ENCODE peak calls at places on chromosomes 4 and X, in ten cellular contexts. T is thyroid gland; W is sigmoid colon; M is psoas muscle; F is activated CD8-positive, alpha-beta T cell treated with anti-CD3 and anti-CD28 coated beads for 36 hours; C is progenitor cell of endocrine pancreas; X is GM10248; A is mucosa of descending colon; D is neural progenitor cell; K is BJ. S is an unnamed sample.

GRCh38 chrX:20514358-20514757 is 247.6 kb upstream of the RPS6KA3 start:
- DNase-seq in T (no peak), W (no peak), M (no peak), F (peak), C (no peak), X (no peak), A (no peak), D (no peak), K (no peak), S (no peak)

GRCh38 chr4:41957634-41958033 is 22.4 kb downstream of the TMEM33 start:
- DNase-seq in T (no peak), W (no peak), M (no peak), F (peak), C (no peak), X (peak), A (no peak), D (peak), K (no peak), S (peak)

GRCh38 chrX:129980043-129980442 is 2.4 kb upstream of the BCORL1 start:
- DNase-seq in T (peak), W (peak), M (peak), F (peak), C (peak), X (peak), A (peak), D (peak), K (no peak), S (peak)

GRCh38 chr4:76947369-76947768 is 2.2 kb upstream of the SEPTIN11 start:
- DNase-seq in T (no peak), W (no peak), M (no peak), F (no peak), C (no peak), X (no peak), A (no peak), D (no peak), K (no peak), S (no peak)

GRCh38 chr4:139595989-139596679 is 40.1 kb upstream of the SETD7 start:
- DNase-seq in T (no peak), W (peak), M (peak), F (no peak), C (no peak), X (no peak), A (no peak), D (no peak), K (no peak), S (no peak)

GRCh38 chrX:129659861-129660260 is 5.1 kb upstream of the APLN start:
- DNase-seq in T (no peak), W (no peak), M (no peak), F (no peak), C (no peak), X (no peak), A (no peak), D (no peak), K (no peak), S (no peak)

GRCh38 chr4:167629272-167629671 is 395.0 kb upstream of the SPOCK3 start:
- DNase-seq in T (no peak), W (no peak), M (no peak), F (no peak), C (no peak), X (no peak), A (no peak), D (no peak), K (no peak), S (no peak)

GRCh38 chrX:40244980-40245379 is 147.2 kb upstream of the BCOR start:
- DNase-seq in T (no peak), W (no peak), M (no peak), F (peak), C (no peak), X (no peak), A (no peak), D (peak), K (no peak), S (no peak)

GRCh38 chrX:117860517-117860916 is 256.1 kb downstream of the KLHL13 start:
- DNase-seq in T (no peak), W (no peak), M (no peak), F (no peak), C (no peak), X (no peak), A (no peak), D (no peak), K (no peak), S (no peak)

GRCh38 chr4:95910749-95911148 is 70.9 kb downstream of the PDHA2 start:
- DNase-seq in T (no peak), W (no peak), M (no peak), F (no peak), C (no peak), X (no peak), A (no peak), D (no peak), K (no peak), S (no peak)

GRCh38 chrX:154321624-154322023 is 26.0 kb downstream of the TKTL1 start:
- DNase-seq in T (no peak), W (no peak), M (no peak), F (peak), C (no peak), X (no peak), A (no peak), D (no peak), K (no peak), S (no peak)

GRCh38 chrX:125378205-125378604 is 58.5 kb downstream of the TEX13C start:
- DNase-seq in T (no peak), W (no peak), M (no peak), F (no peak), C (no peak), X (no peak), A (no peak), D (no peak), K (no peak), S (no peak)

GRCh38 chrX:13151806-13152510 is 107.5 kb upstream of the FAM9C start:
- DNase-seq in T (no peak), W (no peak), M (no peak), F (peak), C (no peak), X (no peak), A (no peak), D (no peak), K (no peak), S (no peak)

GRCh38 chrX:153521034-153521433 is 3.6 kb downstream of the ATP2B3 start:
- DNase-seq in T (peak), W (no peak), M (no peak), F (no peak), C (no peak), X (no peak), A (no peak), D (no peak), K (no peak), S (no peak)

GRCh38 chr4:78056265-78057129 is 626 bp upstream of the FRAS1 start:
- DNase-seq in T (peak), W (peak), M (peak), F (peak), C (peak), X (peak), A (peak), D (peak), K (peak), S (peak)
- TF ChIP-seq CTCF in T (peak), W (no peak), M (no peak), F (no peak), C (peak), X (no peak), A (no peak), D (peak), K (peak), S (no peak)

GRCh38 chr4:105496899-105497298 is 23.0 kb upstream of the PPA2 start:
- DNase-seq in T (no peak), W (no peak), M (no peak), F (no peak), C (no peak), X (no peak), A (peak), D (peak), K (no peak), S (no peak)
- TF ChIP-seq CTCF in T (peak), W (no peak), M (no peak), F (no peak), C (no peak), X (peak), A (no peak), D (peak), K (no peak), S (peak)

GRCh38 chr4:188242041-188242440 is 102.8 kb downstream of the TRIML1 start:
- DNase-seq in T (no peak), W (no peak), M (no peak), F (no peak), C (no peak), X (no peak), A (no peak), D (no peak), K (no peak), S (no peak)

GRCh38 chr4:188245651-188246050 is 106.4 kb downstream of the TRIML1 start:
- DNase-seq in T (no peak), W (no peak), M (no peak), F (no peak), C (no peak), X (no peak), A (no peak), D (peak), K (no peak), S (no peak)

GRCh38 chr4:188246488-188246887 is 107.2 kb downstream of the TRIML1 start:
- DNase-seq in T (no peak), W (no peak), M (no peak), F (no peak), C (no peak), X (no peak), A (no peak), D (peak), K (no peak), S (no peak)
- TF ChIP-seq CTCF in T (no peak), W (no peak), M (no peak), F (no peak), C (peak), X (no peak), A (no peak), D (peak), K (no peak), S (no peak)

GRCh38 chrX:66004928-66005831 is 34.7 kb downstream of the VSIG4 start:
- DNase-seq in T (no peak), W (no peak), M (no peak), F (no peak), C (no peak), X (no peak), A (no peak), D (no peak), K (no peak), S (no peak)
- TF ChIP-seq CTCF in T (no peak), W (no peak), M (no peak), F (no peak), C (no peak), X (no peak), A (no peak), D (no peak), K (no peak), S (no peak)

GRCh38 chr4:164716901-164717300 is 37.0 kb upstream of the SMIM31 start:
- DNase-seq in T (no peak), W (no peak), M (no peak), F (no peak), C (no peak), X (no peak), A (peak), D (peak), K (no peak), S (no peak)
- TF ChIP-seq CTCF in T (no peak), W (no peak), M (no peak), F (no peak), C (peak), X (no peak), A (peak), D (peak), K (no peak), S (peak)

GRCh38 chrX:24657671-24658410 is 10.7 kb upstream of the PCYT1B start:
- DNase-seq in T (no peak), W (no peak), M (no peak), F (no peak), C (no peak), X (no peak), A (no peak), D (no peak), K (no peak), S (no peak)
- TF ChIP-seq CTCF in T (no peak), W (no peak), M (no peak), F (no peak), C (no peak), X (no peak), A (no peak), D (no peak), K (no peak), S (no peak)

GRCh38 chrX:17065100-17065499 is 118.6 kb downstream of the REPS2 start:
- DNase-seq in T (no peak), W (no peak), M (no peak), F (no peak), C (no peak), X (no peak), A (no peak), D (no peak), K (no peak), S (no peak)
- TF ChIP-seq CTCF in T (no peak), W (no peak), M (no peak), F (no peak), C (no peak), X (no peak), A (no peak), D (no peak), K (no peak), S (no peak)

DNA sequence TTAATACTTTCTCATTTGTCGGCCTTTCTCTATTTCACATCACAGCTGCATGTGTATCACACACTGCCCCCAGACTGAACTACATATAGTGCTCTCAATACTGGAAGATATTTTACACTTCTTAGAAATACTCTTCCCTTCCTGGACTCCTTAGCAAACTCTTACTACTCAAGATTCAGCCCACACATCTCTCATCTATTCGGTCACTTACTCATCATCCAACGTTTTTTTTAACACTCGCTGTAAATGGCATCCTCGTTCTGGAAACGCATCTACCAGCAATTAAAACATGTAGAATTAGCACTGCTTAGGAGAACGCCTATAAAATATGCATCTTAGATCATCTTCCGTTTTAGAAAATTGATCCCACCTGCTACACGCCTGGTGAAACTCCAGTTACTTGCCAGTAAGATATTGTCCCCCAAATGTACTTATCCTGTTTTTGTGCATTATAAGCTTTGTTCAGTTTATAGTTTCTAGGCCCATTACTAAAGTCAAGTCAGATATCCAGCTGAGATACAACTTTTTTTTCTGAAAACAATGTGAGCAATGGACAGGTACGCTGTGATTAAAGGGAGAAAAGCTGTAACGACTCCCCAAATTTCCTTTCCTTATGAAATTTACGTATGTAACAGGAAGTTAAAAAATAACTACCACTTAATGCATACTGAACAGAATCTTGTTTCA is 1.0 kb downstream of the LRP2BP start:
- DNase-seq in T (no peak), W (no peak), M (no peak), F (peak), C (no peak), X (no peak), A (no peak), D (no peak), K (no peak), S (no peak)
- TF ChIP-seq CTCF in T (no peak), W (no peak), M (no peak), F (no peak), C (no peak), X (no peak), A (no peak), D (no peak), K (no peak), S (no peak)

DNA sequence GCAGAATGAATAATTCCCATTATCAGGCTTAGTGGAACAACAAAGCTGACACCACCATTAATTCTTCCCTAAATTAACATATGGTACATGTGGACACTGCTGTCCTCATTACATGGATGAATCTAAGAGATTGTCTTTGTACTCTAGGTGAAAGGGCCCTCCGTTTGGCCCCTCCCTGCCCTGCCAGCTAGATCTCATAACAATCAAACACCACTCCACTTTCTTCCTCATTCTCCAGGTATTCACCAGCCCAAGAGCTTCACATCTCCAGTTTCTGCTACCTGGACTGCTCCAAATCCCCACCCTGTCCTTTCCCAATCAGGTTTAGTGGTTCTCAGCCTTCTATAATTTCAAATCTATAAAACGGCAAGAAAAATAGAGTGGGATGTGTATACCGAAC is 3.8 kb downstream of the HSD17B11 start:
- DNase-seq in T (no peak), W (no peak), M (no peak), F (no peak), C (no peak), X (no peak), A (peak), D (no peak), K (no peak), S (no peak)
- TF ChIP-seq CTCF in T (no peak), W (no peak), M (no peak), F (no peak), C (no peak), X (no peak), A (no peak), D (no peak), K (no peak), S (no peak)

DNA sequence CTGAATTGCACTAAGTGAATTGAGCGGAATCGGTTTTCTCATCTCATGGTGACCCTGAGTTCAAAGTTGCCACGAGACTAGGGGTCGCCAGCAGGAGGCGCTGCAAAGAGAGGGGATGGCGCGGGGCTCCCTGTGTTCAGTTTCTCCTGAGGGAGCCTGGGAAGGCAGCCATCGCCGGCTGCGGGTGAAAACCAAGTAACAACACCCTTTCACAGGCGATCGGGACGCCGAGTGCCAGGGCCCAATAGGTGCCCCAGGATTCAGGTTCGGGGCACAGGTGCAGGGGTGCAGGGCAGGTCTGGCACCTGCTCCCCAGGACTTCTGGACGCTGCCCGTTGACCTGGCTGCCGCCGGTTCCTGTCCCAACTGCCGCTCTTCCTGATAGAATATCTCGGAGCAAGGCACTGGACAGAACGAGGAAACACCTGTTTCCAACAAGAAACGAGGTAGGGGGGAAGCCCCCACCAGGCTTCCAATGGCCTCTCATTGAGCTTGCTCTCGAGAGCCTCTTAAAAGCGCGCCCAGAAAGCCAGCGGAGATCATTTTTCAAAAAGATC is 1.1 kb upstream of the FGF16 start:
- DNase-seq in T (peak), W (no peak), M (no peak), F (peak), C (peak), X (peak), A (peak), D (peak), K (no peak), S (peak)
- TF ChIP-seq CTCF in T (peak), W (no peak), M (peak), F (peak), C (peak), X (no peak), A (no peak), D (peak), K (peak), S (peak)

S was measured in GM13977.